ENCODE peak calls at places on chromosomes 2 and 18, in six cellular contexts. G is HepG2, H is GM12878, N is A549, I is endothelial cell of umbilical vein, A is K562. O is an unnamed sample.

GRCh38 chr2:182522428-182522896 is 95.6 kb upstream of the PDE1A start:
- DNase-seq in H (no peak), I (peak; percentile 95), A (no peak), N (no peak), G (no peak), O (no peak)

GRCh38 chr2:11022874-11023273 is 111.1 kb downstream of the KCNF1 start:
- DNase-seq in H (no peak), G (peak; percentile 13), I (no peak), N (no peak), A (no peak), O (no peak)

GRCh38 chr2:207239222-207239674 is 73.5 kb upstream of the KLF7 start:
- DNase-seq in N (peak; percentile 56), I (peak; percentile 53), G (no peak), A (peak; percentile 12), H (no peak), O (peak; percentile 98)

GRCh38 chr2:96161785-96162367 is 16.6 kb upstream of the DUSP2 start:
- DNase-seq in I (no peak), G (no peak), N (no peak), H (peak; percentile 66), A (no peak), O (no peak)

GRCh38 chr2:70647873-70648481 is 94.4 kb upstream of the TGFA start:
- DNase-seq in H (no peak), A (peak; percentile 72), N (peak; percentile 72), G (peak; percentile 43), I (peak; percentile 77), O (peak; percentile 80)

GRCh38 chr18:13435596-13436333 is 217.2 kb downstream of the LDLRAD4 start:
- DNase-seq in N (peak; percentile 42), I (peak; percentile 91), H (no peak), G (no peak), A (no peak), O (no peak)

GRCh38 chr18:66316708-66317107 is 287.2 kb downstream of the CDH19 start:
- DNase-seq in I (no peak), H (no peak), A (no peak), N (no peak), G (no peak), O (no peak)

GRCh38 chr18:41128545-41128944 is 826.5 kb upstream of the PIK3C3 start:
- DNase-seq in H (no peak), N (no peak), A (no peak), G (no peak), I (no peak), O (peak; percentile 2)

GRCh38 chr2:237668440-237668839 is 41.1 kb downstream of the LRRFIP1 start:
- DNase-seq in G (no peak), H (no peak), I (no peak), N (no peak), A (no peak), O (no peak)

GRCh38 chr18:57898506-57899124 is 95.5 kb upstream of the ATP8B1 start:
- DNase-seq in G (no peak), A (no peak), N (peak; percentile 16), I (no peak), H (no peak), O (peak; percentile 20)

GRCh38 chr18:2729757-2730156 is 74.2 kb downstream of the SMCHD1 start:
- DNase-seq in N (no peak), I (no peak), G (no peak), A (no peak), H (no peak), O (no peak)

GRCh38 chr2:85731606-85732005 is 22.2 kb upstream of the ATOH8 start:
- DNase-seq in A (no peak), G (no peak), H (no peak), I (no peak), N (no peak), O (no peak)

GRCh38 chr18:24023185-24023814 is 8.7 kb downstream of the TTC39C start:
- DNase-seq in N (peak; percentile 10), H (no peak), G (peak; percentile 9), I (no peak), A (no peak), O (no peak)

GRCh38 chr2:53442783-53443182 is 324.8 kb upstream of the CHAC2 start:
- DNase-seq in N (peak; percentile 20), G (no peak), A (no peak), H (no peak), I (no peak), O (no peak)
- TF ChIP-seq CTCF in N (no peak), G (peak; percentile 67), A (no peak), H (peak; percentile 4), I (no peak), O (no peak)

GRCh38 chr2:26067186-26067974 is 33.5 kb downstream of the RAB10 start:
- DNase-seq in A (no peak), H (no peak), I (peak; percentile 8), G (no peak), N (no peak), O (no peak)

GRCh38 chr2:26068602-26069298 is 34.9 kb downstream of the RAB10 start:
- DNase-seq in H (peak; percentile 84), G (peak; percentile 56), N (peak; percentile 81), I (peak; percentile 86), A (peak; percentile 64), O (peak; percentile 95)

GRCh38 chr2:26064846-26065245 is 31.0 kb downstream of the RAB10 start:
- DNase-seq in G (no peak), H (no peak), A (no peak), N (peak; percentile 70), I (no peak), O (no peak)

GRCh38 chr2:26070684-26071189 is 36.9 kb downstream of the RAB10 start:
- DNase-seq in A (no peak), I (no peak), H (no peak), N (no peak), G (no peak), O (no peak)

GRCh38 chr2:26067980-26068507 is 34.2 kb downstream of the RAB10 start:
- DNase-seq in I (peak; percentile 6), A (no peak), H (no peak), N (no peak), G (no peak), O (peak; percentile 42)
- H3K4me3 ChIP-seq in I (no peak overlapping the region), A (no peak overlapping the region), H (no peak overlapping the region), N (no peak overlapping the region), G (no peak overlapping the region), O (no peak overlapping the region)

GRCh38 chr2:239805043-239805329 is 220.2 kb downstream of the NDUFA10 start:
- DNase-seq in G (no peak), N (no peak), I (no peak), A (no peak), H (no peak), O (no peak)

GRCh38 chr2:239806758-239807434 is 218.2 kb downstream of the NDUFA10 start:
- DNase-seq in G (no peak), N (no peak), I (no peak), H (no peak), A (no peak), O (no peak)

GRCh38 chr2:239805414-239805813 is 219.7 kb downstream of the NDUFA10 start:
- DNase-seq in G (no peak), A (no peak), N (no peak), H (no peak), I (no peak), O (no peak)

GRCh38 chr2:239807568-239807967 is 217.6 kb downstream of the NDUFA10 start:
- DNase-seq in H (no peak), I (no peak), A (no peak), G (no peak), N (no peak), O (no peak)

DNA sequence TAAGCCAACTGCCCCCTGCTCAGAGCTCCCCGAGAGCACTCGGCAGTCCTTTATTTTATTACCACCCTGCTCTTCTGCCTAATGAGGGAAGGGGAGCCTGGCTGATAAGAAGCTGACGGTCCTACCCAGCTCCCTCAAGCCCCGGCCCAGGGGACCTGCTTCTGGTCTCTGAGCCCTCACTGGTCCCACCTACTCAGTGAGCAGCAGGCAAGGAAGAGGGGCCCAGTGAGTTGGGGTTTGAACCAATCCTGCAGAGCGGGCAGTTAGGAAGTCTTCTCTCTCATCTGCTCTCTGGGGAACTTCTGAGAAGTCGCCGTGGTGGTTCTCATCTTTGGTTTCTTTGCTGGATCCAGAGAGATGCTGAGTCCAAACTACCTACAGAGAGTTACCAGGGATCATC is 218.9 kb downstream of the NDUFA10 start:
- DNase-seq in G (no peak), A (no peak), N (no peak), I (no peak), H (no peak), O (no peak)
- TF ChIP-seq MYC in G (no peak), A (no peak), N (no peak), I (no peak), H (no peak), O (no peak)

GRCh38 chr2:235740821-235741220 is 247.0 kb downstream of the AGAP1 start:
- DNase-seq in G (peak; percentile 33), A (peak; percentile 35), N (peak; percentile 22), I (no peak), H (no peak), O (peak; percentile 48)
- TF ChIP-seq CTCF in G (peak; percentile 55), A (no peak), N (peak; percentile 44), I (peak; percentile 14), H (no peak), O (peak; percentile 24)